ENCODE peak calls at places on chromosomes 7 and 10, in six cellular contexts. D is esophagus squamous epithelium, K is body of pancreas, T is spleen, O is IMR-90, P is ovary. A is an unnamed sample.

GRCh38 chr10:51421853-51422252 is 277.5 kb downstream of the CSTF2T start:
- DNase-seq in D (no peak), K (no peak), T (no peak), O (peak), P (no peak), A (no peak)

GRCh38 chr10:112375721-112376577 is 2.0 kb downstream of the ACSL5 start:
- DNase-seq in D (no peak), K (peak), T (peak), O (peak), P (peak), A (peak)

GRCh38 chr10:101351017-101351416 is 2.9 kb upstream of the BTRC start:
- DNase-seq in D (no peak), K (no peak), T (no peak), O (no peak), P (no peak), A (no peak)

GRCh38 chr7:89687266-89687665 is 467.0 kb upstream of the STEAP1 start:
- DNase-seq in D (no peak), K (no peak), T (no peak), O (no peak), P (no peak), A (no peak)

GRCh38 chr10:69065406-69066361 is 22.2 kb upstream of the SRGN start:
- DNase-seq in D (no peak), K (peak), T (no peak), O (peak), P (no peak), A (no peak)

GRCh38 chr10:106043833-106044232 is 1120.7 kb downstream of the SORCS1 start:
- DNase-seq in D (no peak), K (no peak), T (no peak), O (peak), P (no peak), A (no peak)

GRCh38 chr7:98357751-98358161 is 43.1 kb downstream of the BAIAP2L1 start:
- DNase-seq in D (no peak), K (peak), T (peak), O (peak), P (no peak), A (no peak)

GRCh38 chr10:84196083-84196482 is 1.7 kb downstream of the CDHR1 start:
- DNase-seq in D (no peak), K (no peak), T (no peak), O (no peak), P (no peak), A (no peak)

GRCh38 chr7:48875300-48875916 is 48.9 kb upstream of the CDC14C start:
- DNase-seq in D (no peak), K (peak), T (no peak), O (no peak), P (peak), A (no peak)

GRCh38 chr10:71294856-71295255 is 24.2 kb upstream of the SLC29A3 start:
- DNase-seq in D (no peak), K (no peak), T (no peak), O (no peak), P (no peak), A (no peak)

GRCh38 chr7:94509264-94509878 is at the start of gene CASD1:
- DNase-seq in D (peak), K (peak), T (no peak), O (peak), P (peak), A (peak)

GRCh38 chr7:158377800-158378623 is 209.6 kb downstream of the PTPRN2 start:
- DNase-seq in D (no peak), K (peak), T (peak), O (no peak), P (no peak), A (no peak)

GRCh38 chr7:98616381-98617050 is 569 bp upstream of the NPTX2 start:
- DNase-seq in D (no peak), K (no peak), T (no peak), O (no peak), P (no peak), A (peak)

GRCh38 chr10:121362026-121362425 is 236.2 kb downstream of the FGFR2 start:
- DNase-seq in D (no peak), K (peak), T (no peak), O (no peak), P (no peak), A (no peak)

GRCh38 chr10:34010891-34011290 is 676.4 kb upstream of the NRP1 start:
- DNase-seq in D (no peak), K (no peak), T (no peak), O (peak), P (no peak), A (no peak)

GRCh38 chr10:96918214-96919002 is 86.3 kb downstream of the LCOR start:
- DNase-seq in D (no peak), K (no peak), T (no peak), O (no peak), P (no peak), A (no peak)

GRCh38 chr10:122847782-122848604 is 2.3 kb upstream of the CUZD1 start:
- DNase-seq in D (no peak), K (no peak), T (no peak), O (peak), P (no peak), A (no peak)

GRCh38 chr10:25180801-25181200 is 6.0 kb downstream of the GPR158 start:
- DNase-seq in D (no peak), K (no peak), T (no peak), O (no peak), P (no peak), A (no peak)

GRCh38 chr7:141478845-141479244 is 72.4 kb upstream of the AGK start:
- DNase-seq in D (no peak), K (no peak), T (no peak), O (no peak), P (no peak), A (no peak)

GRCh38 chr7:86939197-86939814 is 120.1 kb downstream of the ELAPOR2 start:
- DNase-seq in D (no peak), K (peak), T (no peak), O (peak), P (no peak), A (no peak)

GRCh38 chr10:86711957-86712708 is 43.8 kb downstream of the LDB3 start:
- DNase-seq in D (no peak), K (peak), T (peak), O (peak), P (peak), A (peak)

GRCh38 chr7:90180011-90180585 is 25.8 kb downstream of the STEAP1 start:
- DNase-seq in D (no peak), K (no peak), T (no peak), O (peak), P (no peak), A (no peak)

GRCh38 chr10:2949948-2950354 is 117.4 kb upstream of the PFKP start:
- DNase-seq in D (no peak), K (no peak), T (no peak), O (peak), P (no peak), A (no peak)

GRCh38 chr7:77716804-77717203 is 20.5 kb downstream of the RSBN1L start:
- DNase-seq in D (no peak), K (no peak), T (no peak), O (no peak), P (no peak), A (no peak)

GRCh38 chr7:46525876-46526275 is 604.8 kb upstream of the IGFBP3 start:
- DNase-seq in D (no peak), K (peak), T (no peak), O (no peak), P (no peak), A (no peak)

GRCh38 chr7:14899065-14899464 is 3.5 kb downstream of the DGKB start:
- DNase-seq in D (no peak), K (no peak), T (no peak), O (no peak), P (no peak), A (no peak)

GRCh38 chr10:24866615-24867583 is 85.5 kb downstream of the PRTFDC1 start:
- DNase-seq in D (no peak), K (no peak), T (no peak), O (peak), P (peak), A (peak)

GRCh38 chr7:157785021-157785441 is 448.2 kb downstream of the DNAJB6 start:
- DNase-seq in D (no peak), K (no peak), T (peak), O (no peak), P (no peak), A (no peak)

GRCh38 chr10:122363722-122364463 is 10.6 kb upstream of the PLEKHA1 start:
- DNase-seq in D (no peak), K (no peak), T (no peak), O (no peak), P (no peak), A (no peak)

GRCh38 chr10:13872411-13872810 is 285.6 kb downstream of the PRPF18 start:
- DNase-seq in D (no peak), K (no peak), T (no peak), O (no peak), P (no peak), A (no peak)

GRCh38 chr7:55966851-55967250 is 2.5 kb downstream of the NIPSNAP2 start:
- DNase-seq in D (no peak), K (no peak), T (no peak), O (no peak), P (no peak), A (peak)
- TF ChIP-seq CTCF in D (no peak), K (no peak), T (no peak), O (no peak), P (no peak), A (no peak)

GRCh38 chr7:5532520-5533335 is 109.1 kb upstream of the TNRC18 start:
- DNase-seq in D (no peak), K (peak), T (peak), O (no peak), P (peak), A (peak)
- TF ChIP-seq POLR2A in D (no peak), K (no peak), T (no peak), O (no peak), P (no peak), A (no peak)

GRCh38 chr7:127304087-127304486 is 51.3 kb upstream of the GRM8 start:
- DNase-seq in D (no peak), K (no peak), T (no peak), O (no peak), P (no peak), A (no peak)
- TF ChIP-seq CTCF in D (no peak), K (no peak), T (no peak), O (no peak), P (no peak), A (no peak)

GRCh38 chr7:150631084-150631824 is 931 bp downstream of the GIMAP6 start:
- DNase-seq in D (no peak), K (no peak), T (peak), O (no peak), P (no peak), A (no peak)
- TF ChIP-seq POLR2A in D (no peak), K (peak), T (no peak), O (no peak), P (no peak), A (peak)

GRCh38 chr7:44348851-44349781 is 23.7 kb upstream of the CAMK2B start:
- DNase-seq in D (no peak), K (no peak), T (no peak), O (no peak), P (no peak), A (no peak)
- TF ChIP-seq CTCF in D (no peak), K (no peak), T (no peak), O (no peak), P (no peak), A (no peak)

DNA sequence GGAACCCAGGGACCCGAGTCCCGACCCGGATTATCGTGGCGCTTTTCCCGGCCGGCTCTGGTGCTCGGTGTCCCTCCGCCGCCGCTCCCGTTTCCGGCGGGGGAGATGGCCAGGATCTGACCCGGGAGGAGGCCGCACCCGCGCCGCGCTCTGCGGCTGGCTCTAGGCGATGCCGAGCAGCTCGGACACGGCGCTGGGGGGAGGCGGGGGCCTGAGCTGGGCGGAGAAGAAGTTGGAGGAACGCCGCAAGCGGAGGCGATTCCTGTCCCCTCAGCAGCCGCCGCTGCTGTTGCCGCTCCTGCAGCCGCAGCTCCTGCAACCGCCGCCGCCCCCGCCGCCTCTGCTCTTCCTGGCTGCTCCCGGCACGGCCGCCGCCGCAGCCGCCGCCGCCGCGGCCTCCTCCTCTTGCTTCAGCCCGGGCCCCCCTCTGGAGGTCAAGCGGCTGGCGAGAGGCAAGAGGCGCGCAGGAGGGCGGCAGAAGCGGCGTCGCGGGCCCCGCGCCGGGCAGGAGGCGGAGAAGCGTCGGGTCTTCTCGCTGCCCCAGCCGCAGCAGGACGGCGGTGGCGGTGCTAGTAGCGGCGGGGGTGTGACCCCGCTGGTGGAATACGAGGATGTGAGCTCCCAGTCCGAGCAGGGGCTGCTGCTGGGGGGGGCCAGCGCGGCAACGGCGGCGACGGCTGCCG is 558 bp downstream of the CDK13 start:
- DNase-seq in D (no peak), K (peak), T (peak), O (peak), P (peak), A (peak)
- TF ChIP-seq POLR2A in D (no peak), K (no peak), T (no peak), O (no peak), P (peak), A (no peak)

DNA sequence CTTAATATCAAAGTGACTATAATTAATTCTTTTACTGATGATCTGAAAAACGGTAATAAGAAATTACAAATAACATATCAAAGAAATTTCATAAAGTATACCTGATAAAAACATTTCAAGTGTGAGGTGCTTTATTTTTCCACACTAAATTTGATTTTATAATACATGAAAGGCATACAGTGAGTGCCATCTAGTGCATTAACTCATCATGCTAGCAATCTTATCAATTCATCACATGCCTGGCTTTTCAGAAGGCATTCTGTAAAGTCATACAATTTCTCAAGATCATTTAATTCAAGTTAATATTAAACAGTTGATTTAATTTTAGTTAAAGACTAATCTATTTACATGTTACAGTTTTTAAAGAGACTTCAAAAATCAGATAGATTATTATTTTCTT is 1020.9 kb downstream of the GATA3 start:
- DNase-seq in D (no peak), K (no peak), T (no peak), O (no peak), P (no peak), A (no peak)
- TF ChIP-seq CTCF in D (no peak), K (no peak), T (no peak), O (no peak), P (no peak), A (no peak)

A was measured in gastrocnemius medialis.